ENCODE peak calls at places on chromosomes 5 and 9, in nine cellular contexts. One of them, this sample, is unnamed.

GRCh38 chr9:88949961-88950340 is 41.3 kb upstream of the S1PR3 start:
- DNase-seq in choroid plexus epithelial cell: peak
- DNase-seq in kidney glomerular epithelial cell: peak
- DNase-seq in stimulated activated CD4-positive, alpha-beta T cell treated with anti-CD3 and anti-CD28 coated beads, Interleukin-4, amount 100 ng/mL, for 4 hours: no peak
- DNase-seq in iPS DF 19.7: no peak
- DNase-seq in A549: peak
- DNase-seq in OCI-LY7: no peak
- DNase-seq in pons: no peak
- DNase-seq in GM04504: no peak
- DNase-seq in this sample: no peak

GRCh38 chr9:110099236-110099741 is 108.7 kb downstream of the C9orf152 start:
- DNase-seq in choroid plexus epithelial cell: peak
- DNase-seq in iPS DF 19.7: no peak
- DNase-seq in GM04504: peak
- DNase-seq in OCI-LY7: peak
- DNase-seq in pons: peak
- DNase-seq in A549: no peak
- DNase-seq in kidney glomerular epithelial cell: no peak
- DNase-seq in stimulated activated CD4-positive, alpha-beta T cell treated with anti-CD3 and anti-CD28 coated beads, Interleukin-4, amount 100 ng/mL, for 4 hours: no peak
- DNase-seq in this sample: no peak

GRCh38 chr5:35202319-35203111 is 27.8 kb downstream of the PRLR start:
- DNase-seq in choroid plexus epithelial cell: peak
- DNase-seq in kidney glomerular epithelial cell: peak
- DNase-seq in pons: peak
- DNase-seq in A549: peak
- DNase-seq in stimulated activated CD4-positive, alpha-beta T cell treated with anti-CD3 and anti-CD28 coated beads, Interleukin-4, amount 100 ng/mL, for 4 hours: peak
- DNase-seq in GM04504: peak
- DNase-seq in iPS DF 19.7: peak
- DNase-seq in OCI-LY7: peak
- DNase-seq in this sample: peak

GRCh38 chr5:153775923-153776322 is 262.8 kb downstream of the FAM114A2 start:
- DNase-seq in pons: no peak
- DNase-seq in stimulated activated CD4-positive, alpha-beta T cell treated with anti-CD3 and anti-CD28 coated beads, Interleukin-4, amount 100 ng/mL, for 4 hours: no peak
- DNase-seq in GM04504: no peak
- DNase-seq in iPS DF 19.7: no peak
- DNase-seq in OCI-LY7: no peak
- DNase-seq in kidney glomerular epithelial cell: no peak
- DNase-seq in choroid plexus epithelial cell: no peak
- DNase-seq in A549: no peak
- DNase-seq in this sample: no peak

GRCh38 chr9:94014066-94014654 is 59.0 kb upstream of the BARX1 start:
- DNase-seq in choroid plexus epithelial cell: peak
- DNase-seq in iPS DF 19.7: no peak
- DNase-seq in kidney glomerular epithelial cell: peak
- DNase-seq in stimulated activated CD4-positive, alpha-beta T cell treated with anti-CD3 and anti-CD28 coated beads, Interleukin-4, amount 100 ng/mL, for 4 hours: no peak
- DNase-seq in GM04504: no peak
- DNase-seq in pons: peak
- DNase-seq in A549: peak
- DNase-seq in OCI-LY7: peak
- DNase-seq in this sample: no peak

GRCh38 chr5:123099514-123100151 is 10.6 kb downstream of the PRDM6 start:
- DNase-seq in A549: peak
- DNase-seq in pons: no peak
- DNase-seq in OCI-LY7: no peak
- DNase-seq in iPS DF 19.7: no peak
- DNase-seq in kidney glomerular epithelial cell: no peak
- DNase-seq in choroid plexus epithelial cell: no peak
- DNase-seq in stimulated activated CD4-positive, alpha-beta T cell treated with anti-CD3 and anti-CD28 coated beads, Interleukin-4, amount 100 ng/mL, for 4 hours: no peak
- DNase-seq in GM04504: no peak
- DNase-seq in this sample: peak

GRCh38 chr5:176535655-176536131 is 1.5 kb downstream of the RNF44 start:
- DNase-seq in A549: no peak
- DNase-seq in kidney glomerular epithelial cell: no peak
- DNase-seq in choroid plexus epithelial cell: no peak
- DNase-seq in stimulated activated CD4-positive, alpha-beta T cell treated with anti-CD3 and anti-CD28 coated beads, Interleukin-4, amount 100 ng/mL, for 4 hours: no peak
- DNase-seq in iPS DF 19.7: no peak
- DNase-seq in GM04504: no peak
- DNase-seq in pons: no peak
- DNase-seq in OCI-LY7: peak
- DNase-seq in this sample: no peak

GRCh38 chr5:148687427-148687826 is 33.1 kb upstream of the HTR4 start:
- DNase-seq in kidney glomerular epithelial cell: no peak
- DNase-seq in A549: peak
- DNase-seq in OCI-LY7: peak
- DNase-seq in iPS DF 19.7: peak
- DNase-seq in GM04504: no peak
- DNase-seq in choroid plexus epithelial cell: peak
- DNase-seq in stimulated activated CD4-positive, alpha-beta T cell treated with anti-CD3 and anti-CD28 coated beads, Interleukin-4, amount 100 ng/mL, for 4 hours: no peak
- DNase-seq in pons: no peak
- DNase-seq in this sample: peak

GRCh38 chr5:138692370-138692769 is 60.9 kb upstream of the CTNNA1 start:
- DNase-seq in iPS DF 19.7: no peak
- DNase-seq in pons: no peak
- DNase-seq in OCI-LY7: no peak
- DNase-seq in A549: no peak
- DNase-seq in GM04504: no peak
- DNase-seq in kidney glomerular epithelial cell: no peak
- DNase-seq in stimulated activated CD4-positive, alpha-beta T cell treated with anti-CD3 and anti-CD28 coated beads, Interleukin-4, amount 100 ng/mL, for 4 hours: no peak
- DNase-seq in choroid plexus epithelial cell: no peak
- DNase-seq in this sample: no peak

GRCh38 chr5:132457371-132458225 is 33.0 kb downstream of the IRF1 start:
- DNase-seq in GM04504: peak
- DNase-seq in stimulated activated CD4-positive, alpha-beta T cell treated with anti-CD3 and anti-CD28 coated beads, Interleukin-4, amount 100 ng/mL, for 4 hours: no peak
- DNase-seq in A549: no peak
- DNase-seq in kidney glomerular epithelial cell: no peak
- DNase-seq in iPS DF 19.7: no peak
- DNase-seq in OCI-LY7: peak
- DNase-seq in pons: no peak
- DNase-seq in choroid plexus epithelial cell: peak
- DNase-seq in this sample: no peak

GRCh38 chr5:113427871-113428574 is 6.8 kb downstream of the TSSK1B start:
- DNase-seq in GM04504: no peak
- DNase-seq in A549: no peak
- DNase-seq in kidney glomerular epithelial cell: no peak
- DNase-seq in iPS DF 19.7: no peak
- DNase-seq in stimulated activated CD4-positive, alpha-beta T cell treated with anti-CD3 and anti-CD28 coated beads, Interleukin-4, amount 100 ng/mL, for 4 hours: no peak
- DNase-seq in choroid plexus epithelial cell: no peak
- DNase-seq in pons: no peak
- DNase-seq in OCI-LY7: no peak
- DNase-seq in this sample: no peak

GRCh38 chr5:169445191-169445590 is 138.4 kb upstream of the SPDL1 start:
- DNase-seq in OCI-LY7: no peak
- DNase-seq in stimulated activated CD4-positive, alpha-beta T cell treated with anti-CD3 and anti-CD28 coated beads, Interleukin-4, amount 100 ng/mL, for 4 hours: no peak
- DNase-seq in kidney glomerular epithelial cell: no peak
- DNase-seq in A549: no peak
- DNase-seq in pons: no peak
- DNase-seq in iPS DF 19.7: no peak
- DNase-seq in choroid plexus epithelial cell: no peak
- DNase-seq in GM04504: no peak
- DNase-seq in this sample: no peak

GRCh38 chr9:133360400-133361393 is 4.3 kb downstream of the SURF2 start:
- DNase-seq in kidney glomerular epithelial cell: no peak
- DNase-seq in OCI-LY7: no peak
- DNase-seq in pons: no peak
- DNase-seq in iPS DF 19.7: no peak
- DNase-seq in stimulated activated CD4-positive, alpha-beta T cell treated with anti-CD3 and anti-CD28 coated beads, Interleukin-4, amount 100 ng/mL, for 4 hours: no peak
- DNase-seq in A549: no peak
- DNase-seq in choroid plexus epithelial cell: peak
- DNase-seq in GM04504: no peak
- DNase-seq in this sample: no peak

GRCh38 chr5:67648201-67648671 is 451.6 kb upstream of the CD180 start:
- DNase-seq in A549: no peak
- DNase-seq in pons: peak
- DNase-seq in choroid plexus epithelial cell: peak
- DNase-seq in OCI-LY7: no peak
- DNase-seq in GM04504: peak
- DNase-seq in kidney glomerular epithelial cell: peak
- DNase-seq in iPS DF 19.7: no peak
- DNase-seq in stimulated activated CD4-positive, alpha-beta T cell treated with anti-CD3 and anti-CD28 coated beads, Interleukin-4, amount 100 ng/mL, for 4 hours: no peak
- DNase-seq in this sample: no peak

GRCh38 chr9:34992376-34992951 is 2.9 kb downstream of the DNAJB5 start:
- DNase-seq in iPS DF 19.7: no peak
- DNase-seq in kidney glomerular epithelial cell: peak
- DNase-seq in OCI-LY7: no peak
- DNase-seq in pons: no peak
- DNase-seq in A549: peak
- DNase-seq in GM04504: peak
- DNase-seq in stimulated activated CD4-positive, alpha-beta T cell treated with anti-CD3 and anti-CD28 coated beads, Interleukin-4, amount 100 ng/mL, for 4 hours: peak
- DNase-seq in choroid plexus epithelial cell: peak
- DNase-seq in this sample: peak

GRCh38 chr9:18675345-18675744 is 201.4 kb downstream of the ADAMTSL1 start:
- DNase-seq in stimulated activated CD4-positive, alpha-beta T cell treated with anti-CD3 and anti-CD28 coated beads, Interleukin-4, amount 100 ng/mL, for 4 hours: no peak
- DNase-seq in iPS DF 19.7: no peak
- DNase-seq in GM04504: no peak
- DNase-seq in pons: no peak
- DNase-seq in kidney glomerular epithelial cell: no peak
- DNase-seq in choroid plexus epithelial cell: no peak
- DNase-seq in A549: no peak
- DNase-seq in OCI-LY7: no peak
- DNase-seq in this sample: no peak

GRCh38 chr5:142356716-142357468 is 32.1 kb upstream of the SPRY4 start:
- DNase-seq in stimulated activated CD4-positive, alpha-beta T cell treated with anti-CD3 and anti-CD28 coated beads, Interleukin-4, amount 100 ng/mL, for 4 hours: peak
- DNase-seq in pons: peak
- DNase-seq in kidney glomerular epithelial cell: peak
- DNase-seq in OCI-LY7: peak
- DNase-seq in A549: peak
- DNase-seq in choroid plexus epithelial cell: peak
- DNase-seq in iPS DF 19.7: peak
- DNase-seq in GM04504: peak
- DNase-seq in this sample: peak

GRCh38 chr5:127785098-127785927 is 82.1 kb downstream of the CCDC192 start:
- DNase-seq in iPS DF 19.7: no peak
- DNase-seq in OCI-LY7: no peak
- DNase-seq in stimulated activated CD4-positive, alpha-beta T cell treated with anti-CD3 and anti-CD28 coated beads, Interleukin-4, amount 100 ng/mL, for 4 hours: no peak
- DNase-seq in GM04504: no peak
- DNase-seq in choroid plexus epithelial cell: peak
- DNase-seq in A549: peak
- DNase-seq in kidney glomerular epithelial cell: peak
- DNase-seq in pons: no peak
- DNase-seq in this sample: no peak

This sample was measured in ELF-1.